ENCODE peak calls at places on chromosomes 5 and 9, in four cellular contexts. R is dorsolateral prefrontal cortex, D is osteocyte, F is AG09309. C is an unnamed sample.

GRCh38 chr5:78569441-78569840 is 79.1 kb downstream of the LHFPL2 start:
- DNase-seq in R (no peak), D (peak), F (peak), C (no peak)

GRCh38 chr5:125412561-125413535 is 666.4 kb upstream of the ZNF608 start:
- DNase-seq in R (peak), D (peak), F (peak), C (peak)

GRCh38 chr5:72301557-72301956 is 18.5 kb downstream of the MRPS27 start:
- DNase-seq in R (peak), D (no peak), F (no peak), C (no peak)

GRCh38 chr9:134502261-134503211 is 139.1 kb upstream of the COL5A1 start:
- DNase-seq in R (no peak), D (peak), F (peak), C (no peak)

GRCh38 chr5:54251981-54252380 is 58.4 kb downstream of the ARL15 start:
- DNase-seq in R (no peak), D (no peak), F (no peak), C (no peak)

GRCh38 chr9:97518909-97519307 is 17.4 kb downstream of the TMOD1 start:
- DNase-seq in R (peak), D (no peak), F (peak), C (no peak)

GRCh38 chr9:38311382-38312270 is 80.9 kb upstream of the ALDH1B1 start:
- DNase-seq in R (no peak), D (peak), F (no peak), C (no peak)

GRCh38 chr5:173625261-173625660 is 8.8 kb upstream of the BOD1 start:
- DNase-seq in R (no peak), D (no peak), F (no peak), C (no peak)

GRCh38 chr5:2298746-2299145 is 416.0 kb upstream of the IRX4 start:
- DNase-seq in R (no peak), D (no peak), F (no peak), C (no peak)

GRCh38 chr9:97562542-97562941 is 61.1 kb downstream of the TMOD1 start:
- DNase-seq in R (no peak), D (no peak), F (no peak), C (no peak)

GRCh38 chr5:115962239-115962564 is at the start of gene LVRN:
- DNase-seq in R (no peak), D (no peak), F (no peak), C (no peak)

GRCh38 chr5:149871471-149871870 is 73.1 kb downstream of the PDE6A start:
- DNase-seq in R (no peak), D (no peak), F (no peak), C (no peak)

GRCh38 chr5:2896371-2897275 is 145.1 kb upstream of the IRX2 start:
- DNase-seq in R (no peak), D (peak), F (no peak), C (no peak)

GRCh38 chr9:133120343-133121199 is 469 bp downstream of the RALGDS start:
- DNase-seq in R (no peak), D (no peak), F (no peak), C (no peak)

GRCh38 chr5:175663191-175664184 is 5.6 kb downstream of the HRH2 start:
- DNase-seq in R (no peak), D (no peak), F (no peak), C (no peak)

GRCh38 chr9:71763752-71764332 is 4.5 kb downstream of the CEMIP2 start:
- DNase-seq in R (no peak), D (no peak), F (peak), C (no peak)

GRCh38 chr5:124239572-124239971 is 506.9 kb downstream of the ZNF608 start:
- DNase-seq in R (no peak), D (no peak), F (no peak), C (no peak)

GRCh38 chr9:4850611-4851010 is 57.9 kb downstream of the RCL1 start:
- DNase-seq in R (no peak), D (no peak), F (no peak), C (no peak)

GRCh38 chr5:103465891-103466290 is 96.7 kb downstream of the NUDT12 start:
- DNase-seq in R (no peak), D (no peak), F (no peak), C (no peak)

GRCh38 chr5:103461223-103461622 is 101.4 kb downstream of the NUDT12 start:
- DNase-seq in R (no peak), D (no peak), F (peak), C (no peak)

GRCh38 chr5:103466494-103466893 is 96.1 kb downstream of the NUDT12 start:
- DNase-seq in R (no peak), D (no peak), F (no peak), C (no peak)

GRCh38 chr5:103467831-103468230 is 94.8 kb downstream of the NUDT12 start:
- DNase-seq in R (no peak), D (no peak), F (no peak), C (no peak)

DNA sequence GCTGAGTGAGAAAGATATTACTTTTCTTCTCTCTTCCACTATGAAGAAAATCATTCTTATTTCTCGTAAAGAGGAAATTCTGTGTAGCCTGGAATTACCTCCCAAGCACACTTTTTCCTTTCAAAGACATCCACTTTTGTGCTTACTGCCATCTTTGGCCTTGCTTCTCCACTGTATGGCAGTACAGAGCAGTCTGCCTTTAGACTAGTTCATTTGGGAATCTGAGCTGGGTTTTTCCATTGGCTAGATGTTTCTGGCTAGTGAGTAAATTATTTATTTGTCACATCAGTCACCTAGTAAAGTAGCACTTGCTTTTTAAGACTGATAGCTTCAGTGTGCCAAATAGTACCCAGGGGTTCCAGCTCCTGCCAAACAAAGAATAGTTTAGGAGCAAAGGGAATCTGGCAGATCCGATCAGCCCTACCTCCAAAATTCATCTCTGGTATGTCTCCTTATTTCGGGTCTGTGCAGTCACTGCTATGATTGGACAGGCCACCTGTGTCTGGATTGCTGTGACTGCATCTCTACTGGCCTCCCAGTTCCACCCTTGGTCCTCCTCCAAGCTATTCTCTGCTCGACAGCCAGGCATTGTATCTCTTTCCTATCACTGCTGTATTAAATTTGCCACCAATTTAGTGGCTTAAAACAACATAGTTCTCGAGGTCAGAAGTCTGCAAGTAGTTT is 97.6 kb downstream of the NUDT12 start:
- DNase-seq in R (no peak), D (no peak), F (no peak), C (no peak)
- TF ChIP-seq CTCF in R (no peak), D (peak), F (peak), C (no peak)

DNA sequence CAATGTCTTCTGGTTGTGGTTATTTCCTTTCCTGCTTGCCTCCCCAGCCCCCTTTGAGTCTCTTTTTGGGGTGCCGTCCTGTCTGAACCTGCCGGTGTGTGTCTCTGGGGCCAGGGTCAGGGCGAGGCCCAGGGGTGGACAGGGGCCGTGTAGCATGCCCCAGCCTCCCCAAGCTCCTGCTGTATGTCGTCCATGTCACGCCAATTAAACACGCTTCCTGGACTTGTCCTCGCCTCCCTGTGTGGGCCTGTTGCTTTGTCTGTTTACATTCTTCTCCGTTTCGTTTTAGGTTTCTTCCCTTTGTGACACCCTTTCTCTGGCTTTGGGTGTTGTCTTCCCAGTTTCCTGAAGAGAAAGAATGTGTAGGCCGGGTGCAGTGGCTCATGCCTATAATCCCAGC is 28.5 kb upstream of the HMCN2 start:
- DNase-seq in R (no peak), D (no peak), F (no peak), C (no peak)
- TF ChIP-seq CTCF in R (no peak), D (no peak), F (no peak), C (no peak)

GRCh38 chr5:96509313-96509712 is 76.3 kb upstream of the PCSK1 start:
- DNase-seq in R (no peak), D (no peak), F (no peak), C (no peak)
- TF ChIP-seq CTCF in R (no peak), D (no peak), F (no peak), C (no peak)

GRCh38 chr9:76796296-76796695 is 32.1 kb downstream of the PCA3 start:
- DNase-seq in R (no peak), D (no peak), F (no peak), C (no peak)

GRCh38 chr9:76803083-76803482 is 38.8 kb downstream of the PCA3 start:
- DNase-seq in R (no peak), D (no peak), F (no peak), C (no peak)

GRCh38 chr9:76798527-76798926 is 34.3 kb downstream of the PCA3 start:
- DNase-seq in R (no peak), D (no peak), F (no peak), C (no peak)

GRCh38 chr9:76800901-76801300 is 36.7 kb downstream of the PCA3 start:
- DNase-seq in R (no peak), D (no peak), F (no peak), C (no peak)

GRCh38 chr9:76799481-76799880 is 35.2 kb downstream of the PCA3 start:
- DNase-seq in R (no peak), D (no peak), F (no peak), C (no peak)
- TF ChIP-seq CTCF in R (no peak), D (no peak), F (no peak), C (no peak)

GRCh38 chr9:128243486-128244415 is 32.1 kb downstream of the GOLGA2 start:
- DNase-seq in R (no peak), D (no peak), F (no peak), C (no peak)

GRCh38 chr9:128247191-128247803 is 28.5 kb downstream of the GOLGA2 start:
- DNase-seq in R (no peak), D (no peak), F (no peak), C (no peak)

GRCh38 chr9:128244443-128245226 is 31.2 kb downstream of the GOLGA2 start:
- DNase-seq in R (no peak), D (peak), F (peak), C (peak)

GRCh38 chr9:128246471-128246870 is 29.3 kb downstream of the GOLGA2 start:
- DNase-seq in R (no peak), D (no peak), F (no peak), C (no peak)

DNA sequence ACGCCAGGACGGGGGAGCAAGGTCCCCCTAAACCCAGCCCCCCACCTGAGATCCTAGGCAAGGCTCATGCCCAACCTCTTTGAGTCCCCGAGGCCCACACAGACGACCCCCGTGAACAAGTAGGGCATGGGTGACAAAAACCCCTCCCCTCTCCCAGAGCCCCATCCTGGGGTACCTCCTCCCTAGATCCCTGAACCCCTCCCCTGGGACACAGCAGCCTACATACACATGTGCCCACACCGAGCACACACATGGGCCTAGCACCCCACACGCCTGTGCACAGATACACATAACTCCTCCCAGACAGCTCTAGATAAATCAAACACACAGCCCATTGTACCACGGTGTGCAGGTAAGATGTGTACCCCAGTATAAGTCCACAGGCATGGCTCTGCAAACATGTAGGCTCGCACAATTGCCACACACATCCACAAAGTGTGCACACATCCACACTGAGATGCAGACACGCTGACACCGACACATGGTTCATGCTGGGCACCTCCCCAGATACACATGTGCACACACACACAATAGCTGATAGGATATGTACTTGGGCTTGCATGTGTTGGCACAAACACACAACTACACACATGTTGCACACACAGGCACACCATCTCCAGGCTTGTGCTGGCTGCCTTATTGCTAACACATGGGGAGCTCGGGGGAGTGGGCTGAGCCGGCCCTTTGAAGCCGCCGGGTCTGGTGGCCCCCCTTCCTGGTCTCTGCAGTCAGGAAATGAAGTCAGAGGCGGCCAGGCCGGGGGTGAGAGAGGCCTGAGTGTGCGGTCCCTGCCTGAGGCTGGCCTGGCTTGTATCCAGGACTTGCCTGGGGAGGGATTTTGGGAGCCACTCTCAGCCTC is 30.3 kb downstream of the GOLGA2 start:
- DNase-seq in R (no peak), D (no peak), F (no peak), C (peak)
- TF ChIP-seq CTCF in R (no peak), D (no peak), F (no peak), C (no peak)

GRCh38 chr5:34685485-34686197 is 29.5 kb downstream of the RAI14 start:
- DNase-seq in R (no peak), D (no peak), F (no peak), C (no peak)

GRCh38 chr5:34688015-34688800 is 32.1 kb downstream of the RAI14 start:
- DNase-seq in R (no peak), D (no peak), F (no peak), C (no peak)

GRCh38 chr5:34687269-34688011 is 31.3 kb downstream of the RAI14 start:
- DNase-seq in R (no peak), D (no peak), F (peak), C (no peak)

GRCh38 chr5:34684980-34685352 is 28.8 kb downstream of the RAI14 start:
- DNase-seq in R (no peak), D (no peak), F (no peak), C (no peak)

GRCh38 chr5:34686762-34687268 is 30.7 kb downstream of the RAI14 start:
- DNase-seq in R (no peak), D (no peak), F (peak), C (no peak)
- TF ChIP-seq CTCF in R (no peak), D (no peak), F (peak), C (no peak)

GRCh38 chr5:25119654-25120053 is 474.9 kb upstream of the CDH10 start:
- DNase-seq in R (no peak), D (no peak), F (no peak), C (no peak)
- TF ChIP-seq CTCF in R (no peak), D (peak), F (no peak), C (peak)

C was measured in neural crest cell.